ENCODE peak calls at places on chromosomes 3 and 15, in nine cellular contexts. I is K562, K is tibial artery, V is uterus, D is IMR-90, X is astrocyte, C is fibroblast of lung, U is psoas muscle, Y is Peyer's patch. P is an unnamed sample.

GRCh38 chr3:51684971-51685751 is 14.1 kb downstream of the TEX264 start:
- DNase-seq in I (peak; percentile 20), K (no peak), V (no peak), D (no peak), X (no peak), C (no peak), U (no peak), Y (no peak), P (no peak)

GRCh38 chr3:99356681-99357080 is 281.7 kb upstream of the COL8A1 start:
- DNase-seq in I (no peak), K (no peak), V (no peak), D (no peak), X (no peak), C (no peak), U (no peak), Y (no peak), P (no peak)

GRCh38 chr3:172040976-172041963 is 1.9 kb downstream of the FNDC3B start:
- DNase-seq in I (no peak), K (peak; percentile 69), V (peak; percentile 32), D (peak; percentile 41), X (peak; percentile 43), C (peak; percentile 55), U (no peak), Y (no peak), P (peak; percentile 73)

GRCh38 chr3:127632035-127632434 is 3.0 kb downstream of the PODXL2 start:
- DNase-seq in I (no peak), K (no peak), V (no peak), D (no peak), X (no peak), C (no peak), U (no peak), Y (no peak), P (no peak)

GRCh38 chr3:16203031-16203430 is 28.6 kb downstream of the GALNT15 start:
- DNase-seq in I (no peak), K (no peak), V (no peak), D (peak; percentile 84), X (peak; percentile 84), C (peak; percentile 30), U (no peak), Y (no peak), P (no peak)

GRCh38 chr3:24088782-24089181 is 143.7 kb downstream of the NR1D2 start:
- DNase-seq in I (peak; percentile 66), K (no peak), V (no peak), D (peak; percentile 41), X (no peak), C (peak; percentile 60), U (no peak), Y (no peak), P (peak; percentile 58)

GRCh38 chr3:180913582-180914404 is 1.3 kb downstream of the FXR1 start:
- DNase-seq in I (no peak), K (no peak), V (no peak), D (peak; percentile 58), X (peak; percentile 44), C (peak; percentile 48), U (no peak), Y (no peak), P (peak; percentile 19)

GRCh38 chr15:48536681-48537091 is 108.8 kb downstream of the FBN1 start:
- DNase-seq in I (no peak), K (no peak), V (no peak), D (peak; percentile 35), X (peak; percentile 60), C (peak; percentile 39), U (no peak), Y (no peak), P (peak; percentile 83)

GRCh38 chr3:178342111-178342510 is 194.1 kb upstream of the KCNMB2 start:
- DNase-seq in I (no peak), K (no peak), V (no peak), D (no peak), X (no peak), C (no peak), U (no peak), Y (no peak), P (no peak)

GRCh38 chr3:65600888-65601287 is 437.8 kb downstream of the MAGI1 start:
- DNase-seq in I (no peak), K (no peak), V (no peak), D (no peak), X (no peak), C (no peak), U (no peak), Y (no peak), P (no peak)

GRCh38 chr3:149489060-149489690 is 14.7 kb downstream of the TM4SF4 start:
- DNase-seq in I (peak; percentile 25), K (no peak), V (no peak), D (no peak), X (no peak), C (no peak), U (no peak), Y (no peak), P (peak; percentile 43)

GRCh38 chr3:195773956-195774537 is 37.7 kb downstream of the MUC4 start:
- DNase-seq in I (no peak), K (no peak), V (no peak), D (no peak), X (no peak), C (no peak), U (no peak), Y (no peak), P (no peak)

GRCh38 chr15:94412979-94413741 is 181.8 kb downstream of the MCTP2 start:
- DNase-seq in I (no peak), K (no peak), V (no peak), D (peak; percentile 25), X (no peak), C (peak; percentile 67), U (no peak), Y (peak; percentile 74), P (peak; percentile 58)

DNA sequence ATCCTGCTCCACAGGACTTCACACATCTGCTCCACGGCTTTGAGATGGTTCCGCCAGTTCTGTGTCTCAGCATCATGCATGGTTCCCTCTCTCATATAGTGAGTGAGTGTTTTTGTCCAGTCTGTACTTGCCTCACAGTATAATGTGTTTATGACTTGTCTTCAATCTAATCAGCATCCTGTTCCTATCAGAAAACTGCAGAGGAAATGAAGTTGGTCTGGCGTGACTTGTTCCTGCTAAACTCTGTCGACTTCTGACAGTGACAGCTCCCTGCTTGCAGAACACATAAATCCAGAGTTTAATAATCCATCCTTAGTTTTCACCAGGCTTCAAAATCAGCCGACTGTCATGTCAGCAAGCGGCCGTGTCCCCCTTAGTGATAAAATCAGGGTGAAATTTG is 222.3 kb downstream of the SLCO3A1 start:
- DNase-seq in I (no peak), K (no peak), V (no peak), D (no peak), X (no peak), C (no peak), U (no peak), Y (no peak), P (no peak)
- H3K27ac ChIP-seq in I (no peak overlapping the region), K (no peak overlapping the region), V (no peak overlapping the region), D (no peak overlapping the region), X (no peak overlapping the region), C (no peak overlapping the region), U (no peak overlapping the region), Y (no peak overlapping the region), P (no peak overlapping the region)

DNA sequence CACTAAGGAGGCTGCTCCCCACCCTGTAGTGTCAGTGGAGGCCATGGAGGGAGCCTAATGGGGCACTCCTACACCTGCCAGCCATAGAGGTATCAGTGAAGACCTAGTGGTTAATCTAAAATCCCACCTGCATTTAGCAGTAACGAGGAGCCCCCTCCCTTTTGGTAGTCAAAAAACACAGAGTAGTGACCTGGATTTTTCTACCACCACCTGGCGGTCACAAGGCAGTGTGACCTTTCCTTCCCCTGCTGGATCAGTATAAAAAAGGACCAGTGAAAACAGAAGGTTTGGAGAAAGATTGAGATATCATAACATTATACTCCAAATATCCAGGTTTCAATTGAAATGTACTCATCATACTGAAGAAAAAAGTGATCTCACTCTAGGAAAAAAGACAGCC is 241.2 kb downstream of the PYDC2 start:
- DNase-seq in I (no peak), K (no peak), V (no peak), D (no peak), X (no peak), C (no peak), U (no peak), Y (no peak), P (no peak)
- H3K4me3 ChIP-seq in I (no peak overlapping the region), K (no peak overlapping the region), V (no peak overlapping the region), D (no peak overlapping the region), X (no peak overlapping the region), C (no peak overlapping the region), U (no peak overlapping the region), Y (no peak overlapping the region), P (no peak overlapping the region)

GRCh38 chr3:140736863-140737460 is 59.1 kb downstream of the TRIM42 start:
- DNase-seq in I (peak; percentile 33), K (no peak), V (peak; percentile 39), D (no peak), X (peak; percentile 10), C (peak; percentile 25), U (peak; percentile 39), Y (no peak), P (peak; percentile 68)
- TF ChIP-seq CTCF in I (peak; percentile 69), K (no peak), V (peak; percentile 31), D (peak; percentile 35), X (peak; percentile 62), C (peak; percentile 45), U (peak; percentile 45), Y (no peak), P (peak; percentile 38)

DNA sequence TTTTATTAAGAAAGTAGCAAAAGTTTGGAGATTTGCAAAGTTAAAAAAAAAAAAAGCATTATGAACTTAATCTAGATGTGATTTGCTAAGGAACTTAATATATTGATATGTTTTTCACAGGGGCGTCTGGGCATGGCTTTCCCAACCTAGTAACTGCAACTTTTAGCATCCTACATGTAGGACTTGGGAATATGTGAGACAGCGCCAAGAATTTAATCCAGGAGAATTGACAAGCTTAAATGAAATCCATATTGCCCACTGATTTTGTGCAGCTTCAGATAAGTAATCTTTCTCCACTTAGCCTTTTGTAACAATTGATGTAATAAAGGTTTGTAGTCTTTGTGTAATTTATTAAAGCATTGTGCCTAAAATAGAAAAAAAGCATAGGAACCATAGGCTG is 982 bp upstream of the GABPB1 start:
- DNase-seq in I (no peak), K (no peak), V (no peak), D (no peak), X (no peak), C (peak; percentile 22), U (no peak), Y (no peak), P (no peak)
- H3K27ac ChIP-seq in I (peak overlapping the region; percentile 96), K (peak overlapping the region; percentile 100), V (peak overlapping the region; percentile 98), D (peak overlapping the region; percentile 37), X (peak overlapping the region; percentile 99), C (peak overlapping the region; percentile 85), U (peak overlapping the region; percentile 100), Y (peak overlapping the region; percentile 99), P (peak overlapping the region; percentile 95)

GRCh38 chr3:43298761-43299160 is 12.4 kb downstream of the SNRK start:
- DNase-seq in I (no peak), K (no peak), V (no peak), D (no peak), X (no peak), C (no peak), U (no peak), Y (no peak), P (no peak)
- H3K4me3 ChIP-seq in I (no peak overlapping the region), K (no peak overlapping the region), V (no peak overlapping the region), D (no peak overlapping the region), X (no peak overlapping the region), C (no peak overlapping the region), U (no peak overlapping the region), Y (no peak overlapping the region), P (no peak overlapping the region)

DNA sequence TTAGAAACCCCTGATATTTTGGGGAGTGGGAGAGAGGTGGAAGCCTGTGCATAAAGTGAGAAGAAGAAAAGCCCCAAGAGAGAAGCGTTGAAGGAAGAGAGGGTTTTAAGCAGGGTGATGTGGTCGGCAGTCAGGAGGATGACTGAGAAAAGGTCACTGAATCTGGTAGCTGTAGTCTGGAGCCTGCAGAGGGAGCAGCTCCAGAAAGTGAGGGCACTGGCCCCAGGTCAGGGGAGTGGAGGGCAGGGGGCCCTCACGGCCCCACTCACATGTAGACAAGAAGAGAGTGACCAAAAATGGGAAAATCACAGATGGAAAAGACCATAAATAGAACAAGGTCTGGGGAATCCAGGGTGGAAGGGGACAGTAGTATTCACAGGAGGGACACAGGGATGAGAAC is 105.5 kb downstream of the RYK start:
- DNase-seq in I (no peak), K (no peak), V (no peak), D (no peak), X (no peak), C (no peak), U (no peak), Y (no peak), P (no peak)
- TF ChIP-seq CTCF in I (no peak), K (no peak), V (no peak), D (no peak), X (no peak), C (no peak), U (no peak), Y (no peak), P (peak; percentile 12)